ENCODE peak calls at places on chromosome 10, in eight cellular contexts. C, Y, B, J, R, X, M and P are unnamed samples.
A peak's percentile ranks its signal among the peaks of the same experiment; 100 is the strongest.

GRCh38 chr10:123666318-123667291 is at the start of gene GPR26:
- DNase-seq in C (no peak), Y (no peak), B (no peak), J (no peak), R (peak; percentile 81), X (no peak), M (no peak), P (no peak)

GRCh38 chr10:6053816-6054581 is 8.2 kb downstream of the IL2RA start:
- DNase-seq in C (peak; percentile 76), Y (no peak), B (no peak), J (no peak), R (no peak), X (no peak), M (no peak), P (no peak)

GRCh38 chr10:100508691-100509150 is 10.9 kb downstream of the SEC31B start:
- DNase-seq in C (no peak), Y (peak; percentile 74), B (peak; percentile 64), J (no peak), R (peak; percentile 91), X (no peak), M (peak; percentile 63), P (peak; percentile 70)

GRCh38 chr10:21978191-21978862 is 25.2 kb downstream of the DNAJC1 start:
- DNase-seq in C (no peak), Y (no peak), B (peak; percentile 36), J (no peak), R (peak; percentile 41), X (no peak), M (no peak), P (no peak)

GRCh38 chr10:12707461-12708185 is 293.9 kb downstream of the CCDC3 start:
- DNase-seq in C (peak; percentile 49), Y (no peak), B (peak; percentile 96), J (peak; percentile 96), R (peak; percentile 70), X (no peak), M (no peak), P (no peak)

GRCh38 chr10:133276435-133277201 is at the start of gene ADAM8:
- DNase-seq in C (peak; percentile 67), Y (no peak), B (no peak), J (no peak), R (peak; percentile 88), X (peak; percentile 62), M (peak; percentile 67), P (no peak)

GRCh38 chr10:3537518-3537917 is 247.5 kb downstream of the KLF6 start:
- DNase-seq in C (no peak), Y (no peak), B (no peak), J (no peak), R (no peak), X (no peak), M (no peak), P (no peak)

GRCh38 chr10:79928028-79928583 is 20.8 kb downstream of the SFTPD start:
- DNase-seq in C (no peak), Y (peak; percentile 2), B (no peak), J (no peak), R (no peak), X (no peak), M (no peak), P (no peak)

GRCh38 chr10:370222-370825 is 235.1 kb downstream of the ZMYND11 start:
- DNase-seq in C (no peak), Y (no peak), B (peak; percentile 70), J (peak; percentile 23), R (no peak), X (no peak), M (no peak), P (no peak)

GRCh38 chr10:72308320-72308987 is 34.7 kb downstream of the DDIT4 start:
- DNase-seq in C (peak; percentile 77), Y (no peak), B (peak; percentile 95), J (no peak), R (no peak), X (no peak), M (no peak), P (no peak)

GRCh38 chr10:36023939-36024338 is 381.8 kb upstream of the FZD8 start:
- DNase-seq in C (no peak), Y (peak; percentile 24), B (peak; percentile 55), J (peak; percentile 48), R (peak; percentile 7), X (no peak), M (no peak), P (no peak)

GRCh38 chr10:53331460-53331859 is 558.9 kb upstream of the MBL2 start:
- DNase-seq in C (no peak), Y (no peak), B (no peak), J (no peak), R (no peak), X (no peak), M (no peak), P (no peak)

GRCh38 chr10:71497802-71498326 is 101.1 kb downstream of the CDH23 start:
- DNase-seq in C (no peak), Y (no peak), B (no peak), J (no peak), R (no peak), X (no peak), M (no peak), P (no peak)

GRCh38 chr10:78170026-78170475 is 136.4 kb downstream of the RPS24 start:
- DNase-seq in C (no peak), Y (no peak), B (peak; percentile 11), J (no peak), R (no peak), X (no peak), M (no peak), P (no peak)

GRCh38 chr10:30562787-30563186 is 66.8 kb downstream of the LYZL2 start:
- DNase-seq in C (no peak), Y (no peak), B (no peak), J (no peak), R (no peak), X (no peak), M (no peak), P (no peak)

GRCh38 chr10:48461623-48462481 is 143.0 kb downstream of the ARHGAP22 start:
- DNase-seq in C (no peak), Y (no peak), B (no peak), J (no peak), R (no peak), X (no peak), M (no peak), P (no peak)

GRCh38 chr10:70815504-70816219 is at the start of gene SGPL1:
- DNase-seq in C (peak; percentile 89), Y (peak; percentile 96), B (peak; percentile 78), J (no peak), R (peak; percentile 93), X (peak; percentile 83), M (peak; percentile 74), P (peak; percentile 84)

GRCh38 chr10:12500406-12501303 is 151.3 kb downstream of the CAMK1D start:
- DNase-seq in C (peak; percentile 35), Y (no peak), B (peak; percentile 17), J (no peak), R (no peak), X (no peak), M (no peak), P (no peak)

GRCh38 chr10:32692174-32692573 is 246.2 kb downstream of the CCDC7 start:
- DNase-seq in C (no peak), Y (no peak), B (peak; percentile 52), J (peak; percentile 41), R (no peak), X (no peak), M (no peak), P (no peak)